ENCODE peak calls at places on chromosomes 16 and 17, in four cellular contexts. One of them, this sample, is unnamed.
A peak's percentile ranks its signal among the peaks of the same experiment; 100 is the strongest.

GRCh38 chr16:52725043-52725442 is 178.1 kb upstream of the TOX3 start:
- DNase-seq in Peyer's patch: no peak
- DNase-seq in activated naive CD4-positive, alpha-beta T cell: no peak
- DNase-seq in stimulated activated CD8-positive, alpha-beta memory T cell treated with anti-CD3 and anti-CD28 coated beads, Interleukin-7, amount 100 ng/mL, for 1 hour: no peak
- DNase-seq in this sample: no peak

GRCh38 chr17:10380631-10381408 is 8.0 kb upstream of the MYH13 start:
- DNase-seq in activated naive CD4-positive, alpha-beta T cell: no peak
- DNase-seq in Peyer's patch: no peak
- DNase-seq in stimulated activated CD8-positive, alpha-beta memory T cell treated with anti-CD3 and anti-CD28 coated beads, Interleukin-7, amount 100 ng/mL, for 1 hour: no peak
- DNase-seq in this sample: no peak

GRCh38 chr17:70535986-70536385 is 366.7 kb downstream of the KCNJ2 start:
- DNase-seq in stimulated activated CD8-positive, alpha-beta memory T cell treated with anti-CD3 and anti-CD28 coated beads, Interleukin-7, amount 100 ng/mL, for 1 hour: no peak
- DNase-seq in Peyer's patch: no peak
- DNase-seq in activated naive CD4-positive, alpha-beta T cell: no peak
- DNase-seq in this sample: no peak

GRCh38 chr16:83963277-83964119 is 4.5 kb upstream of the NECAB2 start:
- DNase-seq in Peyer's patch: no peak
- DNase-seq in activated naive CD4-positive, alpha-beta T cell: no peak
- DNase-seq in stimulated activated CD8-positive, alpha-beta memory T cell treated with anti-CD3 and anti-CD28 coated beads, Interleukin-7, amount 100 ng/mL, for 1 hour: no peak
- DNase-seq in this sample: no peak

GRCh38 chr17:9052921-9053320 is 31.6 kb downstream of the NTN1 start:
- DNase-seq in activated naive CD4-positive, alpha-beta T cell: no peak
- DNase-seq in stimulated activated CD8-positive, alpha-beta memory T cell treated with anti-CD3 and anti-CD28 coated beads, Interleukin-7, amount 100 ng/mL, for 1 hour: no peak
- DNase-seq in Peyer's patch: no peak
- DNase-seq in this sample: no peak

GRCh38 chr17:9899280-9900018 is 5.6 kb downstream of the RCVRN start:
- DNase-seq in stimulated activated CD8-positive, alpha-beta memory T cell treated with anti-CD3 and anti-CD28 coated beads, Interleukin-7, amount 100 ng/mL, for 1 hour: no peak
- DNase-seq in Peyer's patch: no peak
- DNase-seq in activated naive CD4-positive, alpha-beta T cell: no peak
- DNase-seq in this sample: no peak

GRCh38 chr16:46658925-46659324 is 30.1 kb downstream of the VPS35 start:
- DNase-seq in Peyer's patch: peak; percentile 34
- DNase-seq in stimulated activated CD8-positive, alpha-beta memory T cell treated with anti-CD3 and anti-CD28 coated beads, Interleukin-7, amount 100 ng/mL, for 1 hour: no peak
- DNase-seq in activated naive CD4-positive, alpha-beta T cell: no peak
- DNase-seq in this sample: no peak

GRCh38 chr16:89672177-89672941 is 14.1 kb upstream of the CDK10 start:
- DNase-seq in Peyer's patch: no peak
- DNase-seq in stimulated activated CD8-positive, alpha-beta memory T cell treated with anti-CD3 and anti-CD28 coated beads, Interleukin-7, amount 100 ng/mL, for 1 hour: no peak
- DNase-seq in activated naive CD4-positive, alpha-beta T cell: no peak
- DNase-seq in this sample: no peak

GRCh38 chr17:61470530-61471136 is 18.4 kb downstream of the TBX4 start:
- DNase-seq in stimulated activated CD8-positive, alpha-beta memory T cell treated with anti-CD3 and anti-CD28 coated beads, Interleukin-7, amount 100 ng/mL, for 1 hour: no peak
- DNase-seq in Peyer's patch: no peak
- DNase-seq in activated naive CD4-positive, alpha-beta T cell: no peak
- DNase-seq in this sample: peak; percentile 43

GRCh38 chr16:30185683-30186421 is 2.5 kb downstream of the CORO1A start:
- DNase-seq in activated naive CD4-positive, alpha-beta T cell: peak; percentile 37
- DNase-seq in Peyer's patch: peak; percentile 90
- DNase-seq in stimulated activated CD8-positive, alpha-beta memory T cell treated with anti-CD3 and anti-CD28 coated beads, Interleukin-7, amount 100 ng/mL, for 1 hour: peak; percentile 62
- DNase-seq in this sample: peak; percentile 81

GRCh38 chr16:81601008-81601428 is 156.4 kb downstream of the CMIP start:
- DNase-seq in stimulated activated CD8-positive, alpha-beta memory T cell treated with anti-CD3 and anti-CD28 coated beads, Interleukin-7, amount 100 ng/mL, for 1 hour: no peak
- DNase-seq in activated naive CD4-positive, alpha-beta T cell: no peak
- DNase-seq in Peyer's patch: no peak
- DNase-seq in this sample: no peak

GRCh38 chr17:29698837-29699236 is 76.1 kb upstream of the CORO6 start:
- DNase-seq in Peyer's patch: no peak
- DNase-seq in activated naive CD4-positive, alpha-beta T cell: no peak
- DNase-seq in stimulated activated CD8-positive, alpha-beta memory T cell treated with anti-CD3 and anti-CD28 coated beads, Interleukin-7, amount 100 ng/mL, for 1 hour: no peak
- DNase-seq in this sample: no peak

GRCh38 chr17:49117581-49118230 is 14.9 kb upstream of the B4GALNT2 start:
- DNase-seq in activated naive CD4-positive, alpha-beta T cell: no peak
- DNase-seq in Peyer's patch: no peak
- DNase-seq in stimulated activated CD8-positive, alpha-beta memory T cell treated with anti-CD3 and anti-CD28 coated beads, Interleukin-7, amount 100 ng/mL, for 1 hour: no peak
- DNase-seq in this sample: no peak

GRCh38 chr17:20121359-20122235 is 112.4 kb downstream of the SPECC1 start:
- DNase-seq in stimulated activated CD8-positive, alpha-beta memory T cell treated with anti-CD3 and anti-CD28 coated beads, Interleukin-7, amount 100 ng/mL, for 1 hour: peak; percentile 50
- DNase-seq in Peyer's patch: peak; percentile 61
- DNase-seq in activated naive CD4-positive, alpha-beta T cell: peak; percentile 8
- DNase-seq in this sample: peak; percentile 72

GRCh38 chr16:50213939-50214519 is 52.3 kb upstream of the ADCY7 start:
- DNase-seq in Peyer's patch: no peak
- DNase-seq in stimulated activated CD8-positive, alpha-beta memory T cell treated with anti-CD3 and anti-CD28 coated beads, Interleukin-7, amount 100 ng/mL, for 1 hour: no peak
- DNase-seq in activated naive CD4-positive, alpha-beta T cell: no peak
- DNase-seq in this sample: no peak

GRCh38 chr16:48231675-48232214 is 12.4 kb upstream of the LONP2 start:
- DNase-seq in Peyer's patch: no peak
- DNase-seq in activated naive CD4-positive, alpha-beta T cell: no peak
- DNase-seq in stimulated activated CD8-positive, alpha-beta memory T cell treated with anti-CD3 and anti-CD28 coated beads, Interleukin-7, amount 100 ng/mL, for 1 hour: no peak
- DNase-seq in this sample: no peak

GRCh38 chr17:17141860-17142552 is 64.1 kb downstream of the PLD6 start:
- DNase-seq in Peyer's patch: no peak
- DNase-seq in activated naive CD4-positive, alpha-beta T cell: no peak
- DNase-seq in stimulated activated CD8-positive, alpha-beta memory T cell treated with anti-CD3 and anti-CD28 coated beads, Interleukin-7, amount 100 ng/mL, for 1 hour: no peak
- DNase-seq in this sample: no peak